ENCODE peak calls at places on chromosome 21, in four cellular contexts. V, C, Q and Y are unnamed samples.

GRCh38 chr21:16124397-16125130 is 394.8 kb downstream of the USP25 start:
- DNase-seq in V (peak), Q (no peak), C (peak), Y (no peak)

GRCh38 chr21:21851657-21852056 is 853.4 kb downstream of the NCAM2 start:
- DNase-seq in C (no peak), V (peak), Q (no peak), Y (no peak)

GRCh38 chr21:16195896-16196443 is 466.2 kb downstream of the USP25 start:
- DNase-seq in V (peak), Q (no peak), C (no peak), Y (no peak)

GRCh38 chr21:44378646-44379581 is 25.5 kb downstream of the TRPM2 start:
- DNase-seq in C (no peak), V (no peak), Q (no peak), Y (no peak)

GRCh38 chr21:34871026-34871908 is 177.8 kb downstream of the RUNX1 start:
- DNase-seq in V (no peak), C (no peak), Q (no peak), Y (no peak)

GRCh38 chr21:25572895-25573310 is 34.4 kb downstream of the MRPL39 start:
- DNase-seq in Q (no peak), C (no peak), V (peak), Y (no peak)

GRCh38 chr21:45286671-45287437 is 841 bp downstream of the POFUT2 start:
- DNase-seq in V (no peak), Q (peak), C (no peak), Y (peak)

GRCh38 chr21:44338971-44339910 is at the start of gene CFAP410:
- DNase-seq in Q (peak), V (peak), C (peak), Y (peak)

GRCh38 chr21:36005018-36005417 is 55.3 kb downstream of the SETD4 start:
- DNase-seq in Q (no peak), V (peak), C (no peak), Y (no peak)

GRCh38 chr21:35178812-35179211 is 129.7 kb upstream of the RUNX1 start:
- DNase-seq in Q (no peak), V (peak), C (peak), Y (no peak)

GRCh38 chr21:35503646-35504045 is 454.5 kb upstream of the RUNX1 start:
- DNase-seq in C (no peak), V (peak), Q (no peak), Y (no peak)

DNA sequence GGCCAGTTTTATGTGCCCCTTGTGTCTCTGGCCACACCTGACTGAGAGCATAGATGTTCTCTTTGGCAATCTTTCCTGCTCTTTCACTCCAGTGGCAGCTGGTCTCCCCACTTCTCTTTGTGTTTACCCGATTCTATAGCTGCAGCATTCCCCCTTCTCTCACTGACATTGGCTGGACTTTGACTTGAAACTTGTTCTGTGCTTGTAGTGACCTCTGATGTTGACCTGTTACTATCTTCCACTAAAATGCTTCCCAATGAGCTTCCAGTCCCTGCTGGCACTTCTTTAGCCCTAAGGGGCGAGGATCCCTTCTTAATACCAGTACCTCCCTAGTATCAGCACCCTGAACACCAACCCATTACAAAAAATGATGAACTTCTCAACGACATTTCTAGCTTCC is 653.3 kb downstream of the LTN1 start:
- DNase-seq in C (no peak), V (no peak), Q (no peak), Y (no peak)
- TF ChIP-seq CTCF in C (no peak), V (no peak), Q (no peak), Y (no peak)

DNA sequence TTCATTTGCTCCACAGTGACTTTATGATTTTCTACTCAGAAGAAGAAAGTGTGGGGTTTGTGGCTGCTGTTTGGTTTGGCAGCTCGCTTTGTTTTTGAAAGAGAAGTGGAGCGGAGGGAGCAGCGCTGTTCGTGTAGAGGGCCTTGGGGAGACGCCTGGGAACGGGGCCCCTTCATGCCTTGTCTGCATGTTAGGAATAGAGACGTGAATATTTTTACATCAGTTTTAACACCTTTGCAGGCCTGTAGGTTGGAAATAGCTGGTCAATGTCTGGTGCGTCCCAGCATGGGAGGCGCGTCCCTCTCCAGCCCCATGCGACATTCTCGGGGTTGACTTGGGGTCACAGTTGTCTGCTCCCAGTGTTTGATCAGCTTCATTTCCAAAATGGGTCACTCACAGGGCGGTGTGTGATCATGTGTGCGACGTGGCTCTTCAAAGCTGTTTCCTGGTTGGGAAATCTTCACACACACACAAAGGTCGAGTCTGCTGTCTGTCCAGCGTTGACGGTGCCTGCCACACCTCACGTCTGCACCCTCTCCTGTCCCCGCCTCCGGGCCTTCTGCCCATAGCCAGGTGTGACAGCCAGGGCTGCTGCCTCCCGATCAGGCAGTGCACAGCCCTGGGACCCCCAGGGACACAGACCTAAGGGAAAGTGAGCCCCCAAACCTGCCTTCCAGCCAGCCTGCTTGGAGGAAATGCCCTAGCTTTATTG is 149.2 kb downstream of the PSMG1 start:
- DNase-seq in V (peak), C (peak), Q (no peak), Y (no peak)
- TF ChIP-seq CTCF in V (no peak), C (no peak), Q (no peak), Y (no peak)

GRCh38 chr21:31108969-31109368 is 70.7 kb upstream of the KRTAP19-8 start:
- DNase-seq in Q (no peak), V (peak), C (no peak), Y (no peak)
- TF ChIP-seq CTCF in Q (no peak), V (peak), C (peak), Y (no peak)

DNA sequence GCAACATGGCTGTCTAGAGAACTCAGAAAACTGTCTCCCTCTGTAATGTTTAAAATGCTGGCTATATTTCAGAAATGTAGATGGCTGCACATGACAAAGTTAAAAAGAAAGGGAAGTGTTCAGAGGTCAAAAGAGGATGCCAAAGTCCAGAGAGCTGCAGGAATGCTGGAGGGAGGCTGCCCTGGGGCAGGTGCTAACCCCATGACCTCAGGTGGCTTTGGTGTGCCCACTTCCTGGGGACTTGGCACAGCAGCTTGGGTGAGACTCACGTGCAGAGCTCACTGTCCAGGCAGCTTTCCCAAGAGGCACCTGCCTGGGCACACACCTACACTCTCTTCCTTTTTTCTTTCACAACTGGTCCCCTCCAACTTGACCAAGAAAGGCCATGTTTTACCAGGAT is 256.4 kb downstream of the KCNJ6 start:
- DNase-seq in V (no peak), C (no peak), Q (no peak), Y (no peak)
- TF ChIP-seq CTCF in V (no peak), C (no peak), Q (no peak), Y (no peak)

DNA sequence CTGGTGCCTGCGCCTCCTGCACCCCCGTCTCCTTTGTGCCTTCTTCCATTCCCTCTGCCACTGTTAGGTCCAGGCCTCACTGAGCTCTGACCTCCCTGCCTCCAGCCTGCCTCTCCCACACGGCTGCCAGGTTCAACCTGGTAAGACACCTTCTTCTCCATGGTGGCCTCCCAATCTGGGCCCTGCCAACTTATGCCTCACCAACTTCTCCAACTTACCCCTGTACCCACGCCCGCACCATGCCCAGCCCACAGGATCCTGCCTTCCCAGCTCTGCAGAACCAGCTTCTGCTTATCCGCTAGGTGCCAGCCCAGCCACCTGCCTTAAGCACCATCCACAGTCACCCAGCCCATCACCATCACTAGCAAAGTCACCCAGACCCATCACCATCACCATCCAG is 37.2 kb downstream of the PDE9A start:
- DNase-seq in Q (no peak), V (no peak), C (no peak), Y (no peak)
- TF ChIP-seq CTCF in Q (no peak), V (no peak), C (no peak), Y (no peak)

GRCh38 chr21:42539931-42540343 is 26.3 kb downstream of the SLC37A1 start:
- DNase-seq in V (no peak), C (no peak), Q (no peak), Y (peak)
- TF ChIP-seq CTCF in V (no peak), C (peak), Q (no peak), Y (peak)